ENCODE peak calls at places on chromosomes 1 and 21, in nine cellular contexts. R is heart right ventricle; O is RWPE1; C is body of pancreas; J is mucosa of gallbladder; P is CD8-positive, alpha-beta memory T cell; T is hepatocyte; I is activated CD8-positive, alpha-beta T cell treated with anti-CD3 and anti-CD28 coated beads for 36 hours; U is activated CD4-positive, alpha-beta T cell treated with anti-CD3 and anti-CD28 coated beads for 48 hours. Y is an unnamed sample.

GRCh38 chr1:53860967-53861411 is 22.9 kb upstream of the NDC1 start:
- DNase-seq in R (peak; percentile 28), O (peak; percentile 59), C (peak; percentile 54), J (peak; percentile 27), P (peak; percentile 31), T (peak; percentile 82), I (peak; percentile 60), U (peak; percentile 46), Y (no peak)

GRCh38 chr1:24955161-24955560 is 25.1 kb upstream of the RUNX3 start:
- DNase-seq in R (no peak), O (peak; percentile 57), C (no peak), J (no peak), P (peak; percentile 41), T (no peak), I (peak; percentile 92), U (peak; percentile 85), Y (peak; percentile 33)

GRCh38 chr1:101820080-101820479 is 176.6 kb downstream of the OLFM3 start:
- DNase-seq in R (peak; percentile 4), O (peak; percentile 2), C (no peak), J (no peak), P (no peak), T (peak; percentile 68), I (no peak), U (no peak), Y (no peak)

GRCh38 chr1:89833183-89834077 is 12.6 kb downstream of the LRRC8D start:
- DNase-seq in R (no peak), O (no peak), C (peak; percentile 17), J (no peak), P (no peak), T (no peak), I (no peak), U (no peak), Y (no peak)

GRCh38 chr21:37711294-37711844 is 204.9 kb downstream of the KCNJ6 start:
- DNase-seq in R (no peak), O (no peak), C (no peak), J (no peak), P (no peak), T (no peak), I (no peak), U (no peak), Y (no peak)

GRCh38 chr1:53316058-53316741 is 11.7 kb downstream of the LRP8 start:
- DNase-seq in R (no peak), O (no peak), C (peak; percentile 25), J (no peak), P (no peak), T (peak; percentile 45), I (no peak), U (no peak), Y (no peak)

GRCh38 chr1:46488343-46489168 is 1.1 kb upstream of the DMBX1 start:
- DNase-seq in R (no peak), O (no peak), C (no peak), J (no peak), P (no peak), T (peak; percentile 36), I (peak; percentile 51), U (peak; percentile 46), Y (no peak)

GRCh38 chr1:5915587-5916571 is 76.3 kb downstream of the NPHP4 start:
- DNase-seq in R (no peak), O (peak; percentile 50), C (peak; percentile 33), J (no peak), P (no peak), T (peak; percentile 55), I (peak; percentile 56), U (peak; percentile 48), Y (no peak)

GRCh38 chr1:51627672-51628071 is 10.8 kb downstream of the OSBPL9 start:
- DNase-seq in R (no peak), O (peak; percentile 50), C (no peak), J (no peak), P (no peak), T (peak; percentile 49), I (no peak), U (no peak), Y (no peak)

GRCh38 chr1:161843156-161843555 is 77.0 kb downstream of the ATF6 start:
- DNase-seq in R (no peak), O (no peak), C (no peak), J (no peak), P (no peak), T (no peak), I (no peak), U (no peak), Y (no peak)

GRCh38 chr21:44572959-44573583 is 458 bp upstream of the KRTAP10-4 start:
- DNase-seq in R (no peak), O (no peak), C (no peak), J (no peak), P (no peak), T (no peak), I (no peak), U (no peak), Y (no peak)

GRCh38 chr1:159960721-159961381 is 6.8 kb upstream of the SLAMF9 start:
- DNase-seq in R (no peak), O (peak; percentile 87), C (no peak), J (peak; percentile 58), P (no peak), T (peak; percentile 65), I (no peak), U (no peak), Y (peak; percentile 88)

GRCh38 chr1:68207129-68207689 is 25.1 kb downstream of the WLS start:
- DNase-seq in R (no peak), O (peak; percentile 29), C (no peak), J (no peak), P (no peak), T (no peak), I (no peak), U (no peak), Y (peak; percentile 19)

GRCh38 chr1:203153051-203153988 is 22.3 kb downstream of the MYBPH start:
- DNase-seq in R (no peak), O (no peak), C (no peak), J (no peak), P (no peak), T (no peak), I (no peak), U (no peak), Y (no peak)

GRCh38 chr1:82783025-82783424 is 982.3 kb downstream of the ADGRL2 start:
- DNase-seq in R (no peak), O (no peak), C (no peak), J (no peak), P (no peak), T (no peak), I (no peak), U (no peak), Y (no peak)

GRCh38 chr1:173043253-173043652 is 7.5 kb downstream of the TNFSF18 start:
- DNase-seq in R (no peak), O (no peak), C (no peak), J (no peak), P (no peak), T (no peak), I (no peak), U (no peak), Y (no peak)

GRCh38 chr1:156245451-156246232 is 2.2 kb downstream of the PAQR6 start:
- DNase-seq in R (no peak), O (no peak), C (peak; percentile 51), J (no peak), P (peak; percentile 7), T (peak; percentile 43), I (peak; percentile 64), U (peak; percentile 49), Y (no peak)